ENCODE peak calls at places on chromosomes 6 and 20, in seven cellular contexts. X is psoas muscle, R is heart right ventricle, S is OCI-LY7, N is pancreas, E is AG09319, K is fibroblast of pulmonary artery. V is an unnamed sample.

GRCh38 chr6:16136536-16137450 is 7.9 kb downstream of the MYLIP start:
- DNase-seq in X (peak; percentile 38), R (no peak), S (no peak), N (no peak), E (peak; percentile 80), K (peak; percentile 65), V (peak; percentile 70)

GRCh38 chr20:41172296-41173140 is 35.2 kb downstream of the PLCG1 start:
- DNase-seq in X (no peak), R (peak; percentile 14), S (no peak), N (no peak), E (no peak), K (peak; percentile 33), V (no peak)

GRCh38 chr20:420721-421574 is 12.8 kb downstream of the RBCK1 start:
- DNase-seq in X (no peak), R (no peak), S (peak; percentile 66), N (no peak), E (no peak), K (no peak), V (no peak)

GRCh38 chr20:707711-708110 is 32.1 kb upstream of the SCRT2 start:
- DNase-seq in X (no peak), R (no peak), S (no peak), N (no peak), E (no peak), K (no peak), V (no peak)

GRCh38 chr20:63099426-63100267 is 92.9 kb upstream of the BHLHE23 start:
- DNase-seq in X (no peak), R (no peak), S (no peak), N (no peak), E (no peak), K (no peak), V (no peak)

GRCh38 chr6:24339932-24340331 is 17.9 kb downstream of the DCDC2 start:
- DNase-seq in X (no peak), R (no peak), S (no peak), N (no peak), E (no peak), K (no peak), V (no peak)

GRCh38 chr6:101401792-101402617 is 8.5 kb downstream of the GRIK2 start:
- DNase-seq in X (no peak), R (no peak), S (no peak), N (no peak), E (no peak), K (no peak), V (peak; percentile 61)

GRCh38 chr6:33613794-33614166 is 7.3 kb upstream of the ITPR3 start:
- DNase-seq in X (peak; percentile 67), R (no peak), S (no peak), N (no peak), E (no peak), K (no peak), V (peak; percentile 45)

GRCh38 chr6:119647309-119647708 is 297.7 kb upstream of the MAN1A1 start:
- DNase-seq in X (no peak), R (no peak), S (no peak), N (no peak), E (no peak), K (peak; percentile 22), V (peak; percentile 40)

GRCh38 chr20:62831361-62831788 is 14.5 kb downstream of the COL9A3 start:
- DNase-seq in X (no peak), R (no peak), S (no peak), N (peak; percentile 72), E (no peak), K (no peak), V (no peak)

GRCh38 chr20:63932606-63933160 is 23.5 kb downstream of the UCKL1 start:
- DNase-seq in X (no peak), R (no peak), S (no peak), N (no peak), E (no peak), K (no peak), V (no peak)

GRCh38 chr6:312704-313485 is 20.6 kb downstream of the DUSP22 start:
- DNase-seq in X (no peak), R (no peak), S (peak; percentile 63), N (no peak), E (no peak), K (no peak), V (no peak)

GRCh38 chr6:121142093-121142492 is 192.2 kb downstream of the TBC1D32 start:
- DNase-seq in X (no peak), R (no peak), S (no peak), N (no peak), E (no peak), K (no peak), V (no peak)

GRCh38 chr6:168179133-168179532 is 100.1 kb upstream of the FRMD1 start:
- DNase-seq in X (no peak), R (no peak), S (no peak), N (no peak), E (no peak), K (no peak), V (no peak)

GRCh38 chr20:11849976-11850670 is 67.6 kb upstream of the BTBD3 start:
- DNase-seq in X (peak; percentile 19), R (no peak), S (no peak), N (no peak), E (no peak), K (peak; percentile 47), V (no peak)

GRCh38 chr6:36368921-36369880 is 18.3 kb downstream of the ETV7 start:
- DNase-seq in X (no peak), R (no peak), S (no peak), N (no peak), E (peak; percentile 81), K (peak; percentile 80), V (peak; percentile 92)

GRCh38 chr6:38482466-38482865 is 157.3 kb downstream of the BTBD9 start:
- DNase-seq in X (no peak), R (no peak), S (no peak), N (no peak), E (no peak), K (no peak), V (no peak)

GRCh38 chr20:56875052-56875663 is 246.1 kb downstream of the TFAP2C start:
- DNase-seq in X (no peak), R (no peak), S (no peak), N (no peak), E (no peak), K (peak; percentile 3), V (no peak)

GRCh38 chr6:21595951-21596378 is 2.4 kb downstream of the SOX4 start:
- DNase-seq in X (peak; percentile 28), R (peak; percentile 20), S (no peak), N (peak; percentile 9), E (no peak), K (no peak), V (peak; percentile 28)

GRCh38 chr6:137020771-137021170 is 24.0 kb downstream of the IL20RA start:
- DNase-seq in X (no peak), R (no peak), S (no peak), N (no peak), E (no peak), K (no peak), V (no peak)

GRCh38 chr20:23923891-23924435 is 44.4 kb upstream of the CST5 start:
- DNase-seq in X (no peak), R (no peak), S (no peak), N (peak; percentile 45), E (no peak), K (no peak), V (no peak)

GRCh38 chr6:27148404-27148795 is 99.1 kb upstream of the PRSS16 start:
- DNase-seq in X (no peak), R (no peak), S (no peak), N (no peak), E (no peak), K (no peak), V (no peak)

GRCh38 chr6:144302701-144303351 is 17.7 kb downstream of the UTRN start:
- DNase-seq in X (no peak), R (no peak), S (no peak), N (no peak), E (no peak), K (no peak), V (no peak)

GRCh38 chr6:167744681-167745659 is 81.7 kb upstream of the AFDN start:
- DNase-seq in X (no peak), R (no peak), S (no peak), N (no peak), E (no peak), K (no peak), V (peak; percentile 55)

GRCh38 chr20:56439784-56440291 is 27.8 kb downstream of the CASS4 start:
- DNase-seq in X (peak; percentile 60), R (peak; percentile 63), S (no peak), N (no peak), E (peak; percentile 93), K (peak; percentile 99), V (no peak)

GRCh38 chr6:35218021-35218420 is 4.3 kb downstream of the SCUBE3 start:
- DNase-seq in X (no peak), R (no peak), S (no peak), N (no peak), E (no peak), K (peak; percentile 58), V (peak; percentile 47)

GRCh38 chr6:11276228-11276627 is 43.8 kb upstream of the NEDD9 start:
- DNase-seq in X (no peak), R (no peak), S (no peak), N (no peak), E (no peak), K (no peak), V (no peak)

DNA sequence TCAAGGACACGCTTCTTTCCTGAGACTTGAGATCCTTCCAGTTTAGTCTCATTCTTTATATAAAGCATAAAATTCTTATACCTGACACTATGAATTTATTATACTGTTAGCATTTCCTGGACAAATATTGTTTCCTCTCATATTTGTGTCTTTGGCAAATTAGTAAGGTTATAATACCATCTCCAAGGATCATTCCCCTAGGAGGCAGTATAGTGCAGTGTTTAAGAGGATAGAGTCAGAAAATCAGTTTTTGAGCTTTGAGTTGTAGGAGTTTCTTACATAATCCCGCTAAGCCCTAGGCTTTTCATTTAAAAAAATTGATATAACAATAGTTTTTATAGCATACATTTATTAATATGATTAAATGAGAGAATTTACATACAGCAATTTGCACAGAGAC is 510.8 kb downstream of the TENT5A start:
- DNase-seq in X (no peak), R (no peak), S (no peak), N (no peak), E (no peak), K (peak; percentile 78), V (peak; percentile 73)
- TF ChIP-seq CTCF in X (peak; percentile 25), R (peak; percentile 35), S (peak; percentile 32), N (peak; percentile 5), E (peak; percentile 45), K (peak; percentile 72), V (peak; percentile 61)

DNA sequence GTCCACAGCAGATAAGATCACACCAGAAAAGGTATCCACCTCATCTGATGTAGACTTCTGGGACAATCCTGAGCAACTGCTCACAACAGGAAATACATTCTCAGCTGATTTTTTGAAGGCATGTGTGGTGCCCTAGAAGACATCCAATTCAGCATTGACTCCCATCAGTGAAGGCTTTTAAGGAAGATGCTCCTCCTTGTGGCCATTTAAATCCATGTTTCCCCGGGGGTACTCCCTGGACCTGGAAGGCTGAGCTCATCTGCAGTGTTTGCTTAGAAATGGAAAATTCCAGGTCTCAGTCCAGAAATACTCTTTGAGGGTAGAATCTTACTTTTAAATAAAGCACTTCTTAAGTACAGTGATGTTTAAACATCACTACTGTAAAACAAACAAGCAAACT is 195.5 kb upstream of the PDE10A start:
- DNase-seq in X (no peak), R (no peak), S (no peak), N (no peak), E (no peak), K (peak; percentile 50), V (no peak)
- TF ChIP-seq CTCF in X (no peak), R (peak; percentile 40), S (peak; percentile 6), N (no peak), E (no peak), K (peak; percentile 40), V (peak; percentile 40)

GRCh38 chr6:56891754-56892153 is 63.2 kb upstream of the BEND6 start:
- DNase-seq in X (no peak), R (no peak), S (no peak), N (no peak), E (no peak), K (no peak), V (no peak)
- TF ChIP-seq CTCF in X (no peak), R (no peak), S (no peak), N (no peak), E (peak; percentile 19), K (no peak), V (no peak)

GRCh38 chr6:99330159-99330558 is 19.3 kb downstream of the FAXC start:
- DNase-seq in X (no peak), R (peak; percentile 27), S (peak; percentile 72), N (peak; percentile 22), E (peak; percentile 19), K (peak; percentile 78), V (peak; percentile 73)
- TF ChIP-seq CTCF in X (peak; percentile 62), R (peak; percentile 65), S (peak; percentile 89), N (peak; percentile 54), E (peak; percentile 85), K (peak; percentile 93), V (peak; percentile 88)

V was measured in cardiac muscle cell.